ENCODE peak calls at places on chromosomes 16 and 17, in five cellular contexts. M is psoas muscle, H is H9, U is brain microvascular endothelial cell, A is mesenchymal stem cell. V is an unnamed sample.

GRCh38 chr17:28526381-28526780 is 20.2 kb downstream of the FOXN1 start:
- DNase-seq in M (no peak), H (no peak), U (no peak), A (no peak), V (no peak)

GRCh38 chr16:57601801-57602478 is 26.5 kb upstream of the ADGRG1 start:
- DNase-seq in M (no peak), H (no peak), U (peak), A (no peak), V (no peak)

GRCh38 chr17:81184596-81184995 is 18.6 kb upstream of the AATK start:
- DNase-seq in M (no peak), H (peak), U (no peak), A (no peak), V (no peak)

GRCh38 chr16:80938035-80938927 is 68.4 kb downstream of the CMC2 start:
- DNase-seq in M (peak), H (no peak), U (peak), A (peak), V (no peak)

GRCh38 chr16:85963746-85964370 is 64.9 kb downstream of the IRF8 start:
- DNase-seq in M (peak), H (no peak), U (no peak), A (peak), V (no peak)

GRCh38 chr16:82703156-82703555 is 76.4 kb downstream of the CDH13 start:
- DNase-seq in M (no peak), H (no peak), U (no peak), A (no peak), V (no peak)

GRCh38 chr17:81090361-81091133 is 55.6 kb downstream of the BAIAP2 start:
- DNase-seq in M (peak), H (peak), U (no peak), A (peak), V (no peak)

GRCh38 chr16:54334208-54334607 is 47.6 kb upstream of the IRX3 start:
- DNase-seq in M (no peak), H (no peak), U (no peak), A (no peak), V (no peak)

GRCh38 chr17:36590082-36590481 is 1.6 kb upstream of the DHRS11 start:
- DNase-seq in M (no peak), H (no peak), U (no peak), A (peak), V (no peak)

GRCh38 chr16:86590501-86591144 is 12.3 kb downstream of the FOXL1 start:
- DNase-seq in M (no peak), H (no peak), U (peak), A (peak), V (no peak)

GRCh38 chr17:48231995-48232729 is 124.6 kb downstream of the SNX11 start:
- DNase-seq in M (no peak), H (no peak), U (no peak), A (no peak), V (no peak)

GRCh38 chr16:87177627-87178026 is 139.6 kb downstream of the C16orf95 start:
- DNase-seq in M (peak), H (no peak), U (no peak), A (no peak), V (no peak)

GRCh38 chr17:7560172-7561027 is 1.3 kb upstream of the SENP3 start:
- DNase-seq in M (peak), H (peak), U (peak), A (peak), V (no peak)

GRCh38 chr17:50557265-50558029 is 3.1 kb upstream of the CACNA1G start:
- DNase-seq in M (no peak), H (no peak), U (no peak), A (no peak), V (no peak)

GRCh38 chr17:57604771-57605733 is 140.0 kb downstream of the CCDC182 start:
- DNase-seq in M (peak), H (no peak), U (peak), A (peak), V (no peak)

GRCh38 chr17:979539-980405 is at the start of gene NXN:
- DNase-seq in M (peak), H (peak), U (peak), A (peak), V (no peak)

GRCh38 chr17:40812639-40813038 is 9.8 kb downstream of the KRT10 start:
- DNase-seq in M (no peak), H (no peak), U (no peak), A (no peak), V (no peak)

GRCh38 chr17:37492167-37492566 is 2.5 kb downstream of the DUSP14 start:
- DNase-seq in M (no peak), H (no peak), U (no peak), A (peak), V (no peak)

GRCh38 chr17:59771093-59771492 is 63.6 kb downstream of the VMP1 start:
- DNase-seq in M (no peak), H (no peak), U (no peak), A (no peak), V (no peak)

GRCh38 chr16:3242709-3243108 is 7.8 kb upstream of the ZNF200 start:
- DNase-seq in M (no peak), H (no peak), U (no peak), A (no peak), V (no peak)

GRCh38 chr17:63474174-63474913 is 2.5 kb upstream of the ACE start:
- DNase-seq in M (no peak), H (no peak), U (no peak), A (no peak), V (no peak)

GRCh38 chr17:75159196-75160031 is 5.1 kb upstream of the JPT1 start:
- DNase-seq in M (no peak), H (no peak), U (peak), A (peak), V (no peak)

GRCh38 chr17:66976781-66977201 is 12.3 kb downstream of the CACNG4 start:
- DNase-seq in M (no peak), H (no peak), U (no peak), A (no peak), V (no peak)

GRCh38 chr17:45171338-45172231 is 9.9 kb downstream of the HEXIM2 start:
- DNase-seq in M (peak), H (peak), U (no peak), A (no peak), V (no peak)

GRCh38 chr17:82949984-82950383 is 110.2 kb upstream of the ZNF750 start:
- DNase-seq in M (peak), H (no peak), U (no peak), A (no peak), V (no peak)

GRCh38 chr16:72837846-72838661 is 209.9 kb downstream of the ZFHX3 start:
- DNase-seq in M (no peak), H (peak), U (no peak), A (peak), V (no peak)

GRCh38 chr17:61057257-61057656 is 342.4 kb upstream of the TBX2 start:
- DNase-seq in M (no peak), H (no peak), U (no peak), A (no peak), V (no peak)

GRCh38 chr16:83689385-83689831 is 118.4 kb upstream of the HSBP1 start:
- DNase-seq in M (no peak), H (no peak), U (peak), A (peak), V (no peak)

GRCh38 chr16:9316615-9317014 is 225.2 kb downstream of the HAPSTR1 start:
- DNase-seq in M (no peak), H (no peak), U (no peak), A (no peak), V (no peak)

GRCh38 chr16:1194665-1195392 is 30.2 kb downstream of the TPSG1 start:
- DNase-seq in M (no peak), H (peak), U (no peak), A (no peak), V (no peak)

GRCh38 chr17:79027925-79028491 is 4.0 kb downstream of the C1QTNF1 start:
- DNase-seq in M (peak), H (no peak), U (no peak), A (no peak), V (no peak)

GRCh38 chr17:73633736-73634135 is 10.5 kb downstream of the SDK2 start:
- DNase-seq in M (peak), H (no peak), U (no peak), A (no peak), V (no peak)

GRCh38 chr17:55710829-55711496 is 11.7 kb downstream of the TMEM100 start:
- DNase-seq in M (no peak), H (no peak), U (no peak), A (no peak), V (no peak)

GRCh38 chr16:14249291-14250032 is 178.3 kb downstream of the MRTFB start:
- DNase-seq in M (no peak), H (no peak), U (peak), A (peak), V (peak)

GRCh38 chr16:30666681-30667080 is 8.4 kb downstream of the FBRS start:
- DNase-seq in M (no peak), H (no peak), U (no peak), A (no peak), V (no peak)

GRCh38 chr17:47994714-47995113 is 23.8 kb downstream of the CDK5RAP3 start:
- DNase-seq in M (no peak), H (no peak), U (no peak), A (no peak), V (no peak)

GRCh38 chr16:67429799-67430503 is 970 bp upstream of the HSD11B2 start:
- DNase-seq in M (no peak), H (no peak), U (no peak), A (no peak), V (no peak)

GRCh38 chr16:27518226-27518625 is 31.5 kb downstream of the GTF3C1 start:
- DNase-seq in M (no peak), H (no peak), U (no peak), A (no peak), V (no peak)
- H3K27ac ChIP-seq in M (peak), H (no peak), U (no peak), A (no peak), V (no peak)

GRCh38 chr16:12318661-12319463 is 342.3 kb downstream of the SNX29 start:
- DNase-seq in M (no peak), H (no peak), U (no peak), A (no peak), V (no peak)
- H3K27ac ChIP-seq in M (no peak), H (no peak), U (no peak), A (peak), V (no peak)

GRCh38 chr17:2885751-2886150 is 89.5 kb downstream of the RAP1GAP2 start:
- DNase-seq in M (no peak), H (no peak), U (no peak), A (no peak), V (no peak)

GRCh38 chr17:2892305-2892971 is 96.2 kb downstream of the RAP1GAP2 start:
- DNase-seq in M (no peak), H (peak), U (peak), A (peak), V (no peak)

GRCh38 chr17:2893422-2893914 is 97.2 kb downstream of the RAP1GAP2 start:
- DNase-seq in M (no peak), H (peak), U (no peak), A (no peak), V (no peak)

GRCh38 chr17:2894782-2895181 is 98.5 kb downstream of the RAP1GAP2 start:
- DNase-seq in M (no peak), H (peak), U (no peak), A (no peak), V (no peak)

DNA sequence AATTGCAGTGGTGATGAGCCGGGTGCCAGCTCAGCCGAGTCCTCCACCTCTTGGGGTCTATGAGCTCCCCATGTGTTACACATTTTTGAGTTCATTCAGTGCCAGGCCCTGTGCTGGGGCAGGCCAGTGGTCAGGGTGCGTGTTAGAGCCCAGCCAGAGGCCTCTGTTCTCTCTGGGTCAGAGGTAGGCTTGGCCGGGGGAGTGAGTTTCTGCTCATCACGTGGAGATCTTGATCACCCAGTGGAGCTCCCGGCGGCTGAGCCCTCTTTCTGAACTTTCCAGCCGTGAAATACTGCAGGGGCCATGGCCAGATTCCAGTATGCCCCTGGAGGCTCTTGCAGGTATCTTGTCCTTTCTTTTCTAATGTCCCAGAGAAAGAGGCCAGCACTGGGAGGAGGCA is 93.0 kb downstream of the RAP1GAP2 start:
- DNase-seq in M (no peak), H (peak), U (no peak), A (no peak), V (no peak)
- H3K27ac ChIP-seq in M (no peak), H (no peak), U (no peak), A (no peak), V (no peak)

GRCh38 chr17:77163001-77163400 is 22.2 kb downstream of the SEC14L1 start:
- DNase-seq in M (no peak), H (no peak), U (no peak), A (no peak), V (no peak)
- H3K27ac ChIP-seq in M (peak), H (no peak), U (no peak), A (no peak), V (peak)

GRCh38 chr17:35023538-35023937 is 40.0 kb downstream of the RFFL start:
- DNase-seq in M (no peak), H (no peak), U (no peak), A (peak), V (no peak)

GRCh38 chr17:35021520-35022380 is 41.4 kb downstream of the LIG3 start:
- DNase-seq in M (no peak), H (no peak), U (no peak), A (no peak), V (no peak)

GRCh38 chr17:35025541-35025940 is 38.0 kb downstream of the RFFL start:
- DNase-seq in M (no peak), H (no peak), U (no peak), A (no peak), V (no peak)

GRCh38 chr17:35019386-35020179 is 39.3 kb downstream of the LIG3 start:
- DNase-seq in M (no peak), H (no peak), U (no peak), A (no peak), V (no peak)

DNA sequence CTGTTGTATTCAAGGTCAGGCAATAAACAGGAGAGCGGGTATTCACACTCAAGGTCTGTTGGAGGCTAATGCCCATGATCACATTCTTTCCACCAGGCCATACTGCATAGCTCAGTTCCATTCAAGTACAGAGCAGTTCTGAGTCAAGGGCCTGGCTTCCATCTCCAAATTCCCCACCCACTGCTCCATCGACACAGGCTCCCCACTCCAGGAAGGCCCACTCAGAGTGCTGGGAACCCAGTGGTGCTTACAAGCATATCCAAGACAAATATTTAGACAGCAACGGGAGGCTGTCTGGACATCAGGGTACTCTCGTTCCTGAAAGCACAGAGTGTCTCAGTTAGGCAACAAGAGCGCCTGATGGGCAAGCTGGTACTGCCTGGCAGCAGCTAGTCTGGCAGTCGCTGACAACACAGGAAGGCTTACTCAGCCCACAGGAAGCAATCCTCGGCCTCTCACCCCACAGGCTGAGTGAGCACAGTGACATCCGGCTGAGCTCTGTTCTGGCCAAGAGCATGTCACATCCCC is 40.9 kb downstream of the RFFL start:
- DNase-seq in M (peak), H (no peak), U (peak), A (peak), V (peak)
- H3K27ac ChIP-seq in M (peak), H (no peak), U (peak), A (peak), V (peak)